ENCODE peak calls at places on chromosome 21, in four cellular contexts. I, X, R and D are unnamed samples.

GRCh38 chr21:43624343-43624742 is 34.9 kb downstream of the HSF2BP start:
- DNase-seq in I (no peak), X (no peak), R (no peak), D (peak; percentile 38)

GRCh38 chr21:34202553-34203332 is 129.4 kb downstream of the MRPS6 start:
- DNase-seq in I (peak; percentile 68), R (no peak), X (peak; percentile 76), D (peak; percentile 92)

GRCh38 chr21:43190544-43191340 is 21.9 kb downstream of the CRYAA start:
- DNase-seq in R (no peak), I (peak; percentile 27), X (no peak), D (no peak)

GRCh38 chr21:46424062-46424591 is 34.6 kb upstream of the DIP2A start:
- DNase-seq in R (no peak), X (no peak), I (no peak), D (peak; percentile 18)

GRCh38 chr21:36150192-36150711 is 6.4 kb upstream of the DOP1B start:
- DNase-seq in R (peak; percentile 54), I (no peak), X (no peak), D (no peak)

GRCh38 chr21:34365794-34366193 is 2.0 kb downstream of the KCNE2 start:
- DNase-seq in X (peak; percentile 24), R (no peak), I (no peak), D (no peak)

GRCh38 chr21:43819511-43820405 is 30.4 kb downstream of the RRP1 start:
- DNase-seq in X (no peak), R (no peak), I (no peak), D (no peak)

GRCh38 chr21:18529253-18529652 is 125.7 kb upstream of the TMPRSS15 start:
- DNase-seq in R (no peak), X (no peak), I (no peak), D (no peak)

GRCh38 chr21:23217597-23217996 is 2219.4 kb downstream of the NCAM2 start:
- DNase-seq in R (no peak), I (no peak), X (no peak), D (peak; percentile 10)

GRCh38 chr21:26098758-26099157 is 71.8 kb downstream of the APP start:
- DNase-seq in I (no peak), X (no peak), R (peak; percentile 26), D (peak; percentile 77)

GRCh38 chr21:18384771-18385170 is 18.8 kb downstream of the TMPRSS15 start:
- DNase-seq in R (no peak), I (no peak), X (no peak), D (peak; percentile 42)

GRCh38 chr21:32806810-32807386 is 35.3 kb upstream of the PAXBP1 start:
- DNase-seq in R (peak; percentile 40), I (no peak), X (no peak), D (no peak)

GRCh38 chr21:42655797-42656770 is 2.7 kb downstream of the PDE9A start:
- DNase-seq in X (peak; percentile 57), I (no peak), R (no peak), D (peak; percentile 41)

GRCh38 chr21:32424674-32425073 is 12.2 kb downstream of the EVA1C start:
- DNase-seq in R (no peak), I (no peak), X (no peak), D (no peak)

DNA sequence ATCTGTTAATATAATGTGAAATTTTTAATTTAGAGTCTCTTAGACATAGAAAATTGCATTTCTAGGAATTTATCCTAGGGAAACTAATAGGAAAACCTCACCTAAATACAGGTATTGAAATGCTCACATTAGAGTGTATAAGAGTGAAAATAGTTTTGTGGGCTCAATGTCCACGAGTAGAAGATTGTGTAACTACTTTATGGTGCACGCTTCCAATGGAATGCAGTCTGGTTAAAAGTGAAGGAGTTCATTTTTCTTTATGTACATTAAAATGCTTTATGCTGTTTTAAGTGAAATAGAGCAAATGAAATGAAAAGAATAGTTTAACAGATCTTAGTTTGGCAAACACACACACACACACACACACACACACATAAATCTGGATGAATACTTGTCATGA is 278.2 kb downstream of the USP25 start:
- DNase-seq in X (no peak), I (no peak), R (peak; percentile 16), D (no peak)
- H3K56ac ChIP-seq in X (no peak overlapping the region), I (no peak overlapping the region), R (no peak overlapping the region), D (no peak overlapping the region)

GRCh38 chr21:44898851-44899767 is 21.6 kb downstream of the ITGB2 start:
- DNase-seq in I (no peak), X (no peak), R (no peak), D (no peak)
- H3K18ac ChIP-seq in I (no peak overlapping the region), X (no peak overlapping the region), R (no peak overlapping the region), D (no peak overlapping the region)

DNA sequence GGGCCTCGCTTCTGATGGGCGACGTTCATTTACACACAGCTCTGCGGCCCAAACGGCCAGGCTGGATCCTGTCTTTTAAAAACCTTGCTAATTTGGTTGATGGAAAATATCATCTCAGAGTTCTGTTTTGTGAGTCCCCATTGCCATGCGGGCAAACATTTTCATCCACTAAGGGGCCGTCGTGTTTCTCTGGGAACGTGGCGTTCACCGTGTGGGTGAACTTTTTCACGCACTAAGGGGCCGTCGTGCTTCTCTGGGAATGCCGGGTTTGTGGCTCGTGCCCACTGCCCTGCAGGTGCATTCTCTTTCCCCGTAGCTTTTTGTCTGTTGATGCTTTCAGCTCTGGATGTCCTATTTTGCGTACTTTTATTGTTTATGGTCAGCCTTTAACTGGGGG is 6.8 kb downstream of the COL18A1 start:
- DNase-seq in I (no peak), R (no peak), X (no peak), D (no peak)
- H3K56ac ChIP-seq in I (no peak overlapping the region), R (no peak overlapping the region), X (no peak overlapping the region), D (no peak overlapping the region)

DNA sequence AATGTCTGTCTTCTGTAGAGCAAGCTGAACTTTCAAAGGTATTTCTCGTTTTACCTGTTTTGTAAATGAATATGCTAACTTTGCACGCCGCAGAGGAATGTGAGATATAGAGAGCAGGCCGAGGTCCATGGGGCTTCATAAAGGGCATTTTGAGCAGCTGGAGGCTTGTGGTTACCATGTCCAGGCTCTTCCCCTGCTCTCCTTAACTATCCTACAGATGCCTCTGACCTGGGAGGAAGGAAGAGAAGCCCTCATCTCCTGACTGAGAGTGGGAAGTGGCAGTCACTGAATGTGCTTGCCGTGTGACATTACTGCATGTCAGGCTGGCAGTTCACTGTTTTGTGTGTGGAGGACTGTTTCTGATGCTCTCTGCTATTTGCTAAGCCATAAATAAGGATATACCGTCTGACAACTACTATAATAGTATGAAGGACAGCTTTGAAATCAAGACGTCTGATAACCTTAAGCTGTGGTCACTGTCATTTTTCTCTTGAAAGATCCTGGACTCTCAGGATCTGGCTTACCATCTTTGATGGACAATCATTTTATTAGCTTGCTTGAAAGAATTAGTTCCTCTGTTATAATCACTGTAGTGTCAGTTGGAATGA is 92.2 kb downstream of the DYRK1A start:
- DNase-seq in R (no peak), X (no peak), I (no peak), D (peak; percentile 48)
- H3K18ac ChIP-seq in R (no peak overlapping the region), X (no peak overlapping the region), I (no peak overlapping the region), D (no peak overlapping the region)

GRCh38 chr21:40291560-40291959 is 424.3 kb downstream of the PCP4 start:
- DNase-seq in X (peak; percentile 49), I (peak; percentile 38), R (no peak), D (peak; percentile 43)
- H3K56ac ChIP-seq in X (no peak overlapping the region), I (no peak overlapping the region), R (no peak overlapping the region), D (no peak overlapping the region)